ENCODE peak calls at places on chromosomes 5 and 9, in four cellular contexts. F is IMR-90, A is H1, D is mesenchymal stem cell. G is an unnamed sample.

GRCh38 chr5:169547508-169547907 is 36.1 kb upstream of the SPDL1 start:
- DNase-seq in D (no peak), A (no peak), F (peak; percentile 7), G (peak; percentile 28)

GRCh38 chr9:116238225-116238624 is 84.6 kb downstream of the PAPPA start:
- DNase-seq in D (peak; percentile 86), F (peak; percentile 93), A (no peak), G (no peak)

GRCh38 chr5:131355972-131356528 is 92.2 kb downstream of the CDC42SE2 start:
- DNase-seq in A (no peak), D (peak; percentile 25), F (peak; percentile 59), G (no peak)

GRCh38 chr9:121633144-121633714 is 18.2 kb upstream of the DAB2IP start:
- DNase-seq in A (no peak), D (no peak), F (no peak), G (no peak)

GRCh38 chr5:170109059-170110031 is 3.6 kb downstream of the FOXI1 start:
- DNase-seq in F (no peak), A (no peak), D (no peak), G (peak; percentile 46)

GRCh38 chr9:98215821-98216220 is 23.4 kb upstream of the CORO2A start:
- DNase-seq in D (no peak), A (no peak), F (no peak), G (peak; percentile 27)

GRCh38 chr9:38339496-38339895 is 53.0 kb upstream of the ALDH1B1 start:
- DNase-seq in F (peak; percentile 60), A (no peak), D (no peak), G (no peak)

GRCh38 chr5:160926428-160926827 is 74.4 kb upstream of the ATP10B start:
- DNase-seq in A (no peak), F (no peak), D (no peak), G (no peak)

GRCh38 chr5:94217216-94217615 is 401.2 kb downstream of the KIAA0825 start:
- DNase-seq in F (peak; percentile 43), D (peak; percentile 10), A (no peak), G (no peak)

GRCh38 chr5:96114736-96115466 is 153.2 kb upstream of the ELL2 start:
- DNase-seq in F (peak; percentile 70), A (no peak), D (peak; percentile 23), G (no peak)

GRCh38 chr9:130254753-130255637 is 10.6 kb upstream of the HMCN2 start:
- DNase-seq in A (no peak), F (no peak), D (peak; percentile 21), G (no peak)

GRCh38 chr9:17600962-17601593 is 22.2 kb downstream of the SH3GL2 start:
- DNase-seq in F (peak; percentile 60), D (peak; percentile 78), A (no peak), G (no peak)

GRCh38 chr5:173229966-173230740 is 4.9 kb downstream of the NKX2-5 start:
- DNase-seq in D (peak; percentile 40), F (no peak), A (no peak), G (no peak)

GRCh38 chr5:43389679-43390329 is 22.4 kb downstream of the CCL28 start:
- DNase-seq in F (peak; percentile 90), A (peak; percentile 46), D (peak; percentile 92), G (peak; percentile 94)

GRCh38 chr9:69391946-69392345 is 66.9 kb downstream of the ENTREP1 start:
- DNase-seq in F (no peak), D (no peak), A (no peak), G (no peak)

GRCh38 chr5:154779105-154779504 is 23.9 kb downstream of the LARP1 start:
- DNase-seq in D (peak; percentile 81), F (peak; percentile 93), A (no peak), G (no peak)

GRCh38 chr5:14165375-14166091 is 22.4 kb downstream of the TRIO start:
- DNase-seq in D (peak; percentile 93), A (no peak), F (peak; percentile 95), G (peak; percentile 87)

GRCh38 chr9:82152181-82152580 is 163.6 kb downstream of the SPATA31D1 start:
- DNase-seq in F (peak; percentile 84), A (no peak), D (peak; percentile 32), G (no peak)

DNA sequence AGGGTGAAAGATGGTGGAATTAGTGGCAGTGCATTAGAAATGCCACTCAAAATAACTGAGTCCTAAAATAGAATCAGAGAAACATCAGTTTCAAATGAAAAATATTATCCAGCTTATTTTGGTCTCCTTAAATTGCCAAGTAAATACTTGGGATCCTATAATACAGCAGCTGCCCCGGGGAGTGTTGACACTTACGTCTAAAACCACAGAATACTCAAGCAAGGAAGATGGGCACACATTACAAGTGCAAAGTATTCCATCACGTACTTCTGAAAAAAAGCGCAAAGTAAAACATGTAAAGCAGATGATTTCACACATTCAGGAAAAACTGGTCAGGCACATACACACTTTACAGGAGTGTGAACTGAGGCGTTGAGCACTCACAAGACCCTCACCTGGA is 2.4 kb upstream of the ARHGEF37 start:
- DNase-seq in A (no peak), D (no peak), F (no peak), G (no peak)
- H3K4ac ChIP-seq in A (no peak overlapping the region), D (no peak overlapping the region), F (no peak overlapping the region), G (no peak overlapping the region)

GRCh38 chr9:131709741-131710499 is 30.0 kb downstream of the RAPGEF1 start:
- DNase-seq in F (peak; percentile 38), D (no peak), A (no peak), G (no peak)
- H2BK5ac ChIP-seq in F (no peak overlapping the region), D (no peak overlapping the region), A (no peak overlapping the region), G (no peak overlapping the region)

DNA sequence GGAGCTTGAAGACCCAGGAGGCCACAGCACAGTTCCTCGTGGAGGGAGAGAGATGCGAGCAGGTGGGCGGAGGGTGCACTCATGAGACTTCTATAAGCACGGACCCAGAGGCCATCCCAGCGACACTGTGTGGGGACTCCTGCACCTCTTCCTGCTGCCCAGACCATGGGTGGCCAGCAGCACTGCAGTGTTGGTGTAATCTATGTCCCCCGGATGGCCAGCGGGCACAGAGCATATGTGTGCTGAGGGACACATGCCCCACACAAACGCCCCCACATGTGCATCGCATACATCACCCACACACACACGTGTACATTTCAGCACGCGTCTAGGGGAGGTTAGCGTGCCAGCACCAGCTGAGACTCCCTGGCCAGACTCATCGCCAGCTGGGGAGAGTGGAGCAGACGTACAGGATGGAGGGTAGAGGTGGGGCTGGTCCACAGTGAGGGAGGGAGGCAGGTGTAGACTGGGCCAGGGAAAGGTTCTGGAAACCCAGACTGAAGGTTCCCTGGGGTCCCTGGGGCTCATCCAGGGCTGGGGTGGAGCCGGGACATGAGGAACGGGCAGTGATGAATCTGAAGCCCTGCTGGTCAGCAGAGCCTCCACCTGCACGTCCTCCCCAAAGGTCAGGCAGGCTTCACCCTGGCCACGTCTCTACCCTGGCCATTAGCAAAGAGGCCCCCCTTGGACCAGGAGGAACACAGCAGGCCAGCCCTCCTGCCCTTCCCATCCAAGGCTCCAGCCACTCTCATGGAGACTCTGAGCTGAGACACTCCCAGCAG is 27.7 kb downstream of the ADAMTS2 start:
- DNase-seq in D (no peak), F (no peak), A (no peak), G (no peak)
- H3K4ac ChIP-seq in D (no peak overlapping the region), F (peak overlapping the region; percentile 39), A (no peak overlapping the region), G (no peak overlapping the region)

DNA sequence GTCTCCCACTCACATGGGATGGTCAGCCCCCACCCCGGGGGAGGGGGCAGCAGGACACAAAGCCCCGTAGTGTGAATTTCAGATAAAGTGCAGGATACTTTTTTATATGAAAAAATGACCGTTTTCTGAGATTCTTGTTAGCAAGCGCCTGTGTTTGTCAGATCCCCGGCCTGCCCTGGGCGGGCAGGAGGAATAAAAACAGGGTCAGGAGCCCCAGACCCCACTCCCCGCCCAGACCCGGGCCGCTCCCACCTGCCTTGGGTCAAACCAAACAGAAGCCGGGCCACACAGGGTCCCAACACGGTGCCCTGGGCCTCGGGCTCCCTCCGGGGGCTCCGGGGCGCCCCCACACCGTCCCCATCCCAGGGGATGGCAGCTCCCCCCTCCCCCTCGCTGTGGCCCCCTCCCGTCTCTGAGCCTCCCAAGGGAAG is 13.5 kb upstream of the NRARP start:
- DNase-seq in A (no peak), D (no peak), F (no peak), G (no peak)
- H2BK5ac ChIP-seq in A (no peak overlapping the region), D (no peak overlapping the region), F (no peak overlapping the region), G (no peak overlapping the region)

DNA sequence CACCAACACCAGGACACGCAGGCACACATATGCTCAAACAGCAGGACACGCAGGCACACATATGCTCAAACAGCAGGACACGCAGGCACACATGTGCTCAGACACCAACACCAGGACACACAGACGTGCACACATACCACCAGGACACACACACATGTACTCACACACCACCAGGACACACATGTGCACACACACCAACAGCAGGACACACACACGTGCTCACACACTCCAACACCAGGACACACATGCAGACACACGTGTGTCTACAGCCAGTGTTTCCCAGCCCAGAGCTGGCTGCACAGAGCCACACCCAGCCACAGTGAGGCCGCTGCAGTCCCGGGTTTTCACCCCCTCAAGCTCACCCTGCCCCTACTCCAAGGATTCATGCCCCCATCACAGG is 25.0 kb upstream of the SLC12A7 start:
- DNase-seq in D (no peak), A (no peak), F (no peak), G (no peak)
- H3K4ac ChIP-seq in D (no peak overlapping the region), A (no peak overlapping the region), F (no peak overlapping the region), G (no peak overlapping the region)

GRCh38 chr5:150508828-150509227 is 897 bp downstream of the NDST1 start:
- DNase-seq in A (no peak), F (no peak), D (no peak), G (no peak)

GRCh38 chr5:150511641-150512367 is 3.9 kb downstream of the NDST1 start:
- DNase-seq in D (peak; percentile 63), F (peak; percentile 80), A (no peak), G (peak; percentile 79)

GRCh38 chr5:150512368-150512747 is 4.4 kb downstream of the NDST1 start:
- DNase-seq in D (no peak), A (no peak), F (no peak), G (no peak)

GRCh38 chr5:150509992-150510391 is 2.1 kb downstream of the NDST1 start:
- DNase-seq in A (no peak), F (no peak), D (no peak), G (no peak)

GRCh38 chr5:150510460-150511263 is 2.7 kb downstream of the NDST1 start:
- DNase-seq in D (no peak), A (no peak), F (no peak), G (no peak)
- H2BK5ac ChIP-seq in D (no peak overlapping the region), A (peak overlapping the region; percentile 36), F (no peak overlapping the region), G (no peak overlapping the region)

GRCh38 chr5:34914671-34915138 is 599 bp downstream of the RAD1 start:
- DNase-seq in D (peak; percentile 59), F (peak; percentile 29), A (no peak), G (no peak)

GRCh38 chr5:34916518-34916917 is 1.0 kb downstream of the BRIX1 start:
- DNase-seq in F (no peak), A (no peak), D (no peak), G (peak; percentile 16)

GRCh38 chr5:34913072-34913471 is 2.2 kb downstream of the RAD1 start:
- DNase-seq in D (no peak), A (no peak), F (peak; percentile 82), G (no peak)

GRCh38 chr5:34915856-34916192 is 313 bp downstream of the BRIX1 start:
- DNase-seq in A (no peak), D (no peak), F (no peak), G (no peak)

GRCh38 chr5:34915139-34915855 is at the start of the genes BRIX1 and RAD1:
- DNase-seq in D (peak; percentile 98), A (peak; percentile 89), F (peak; percentile 98), G (peak; percentile 99)
- H3K4ac ChIP-seq in D (peak within 1 kb of the TSS; percentile 68), A (no peak within 1 kb of the TSS), F (peak within 1 kb of the TSS; percentile 95), G (peak within 1 kb of the TSS; percentile 96)